ENCODE peak calls at places on chromosomes 11 and 22, in eight cellular contexts. C is HCT116, N is LoVo, A is COR-L47, K is T1000, U is left cardiac atrium, O is EL, H is lower lobe of right lung. F is an unnamed sample.

GRCh38 chr11:68314886-68315580 is 2.6 kb downstream of the LRP5 start:
- DNase-seq in C (peak), N (no peak), A (no peak), K (no peak), U (no peak), O (peak), H (no peak), F (peak)

GRCh38 chr11:64661622-64662021 is 61.4 kb downstream of the NRXN2 start:
- DNase-seq in C (no peak), N (no peak), A (no peak), K (no peak), U (no peak), O (no peak), H (peak), F (no peak)

GRCh38 chr11:17135934-17136683 is 58.6 kb upstream of the RPS13 start:
- DNase-seq in C (no peak), N (no peak), A (no peak), K (no peak), U (no peak), O (no peak), H (no peak), F (no peak)

GRCh38 chr11:68213135-68213515 is at the start of gene KMT5B:
- DNase-seq in C (peak), N (peak), A (no peak), K (peak), U (peak), O (peak), H (no peak), F (peak)

GRCh38 chr11:128581908-128582307 is 5.5 kb downstream of the ETS1 start:
- DNase-seq in C (no peak), N (no peak), A (no peak), K (no peak), U (no peak), O (no peak), H (no peak), F (no peak)

GRCh38 chr11:112523477-112523876 is 262.8 kb upstream of the PLET1 start:
- DNase-seq in C (no peak), N (no peak), A (peak), K (peak), U (peak), O (peak), H (no peak), F (peak)

GRCh38 chr11:8094656-8095055 is 13.6 kb downstream of the TUB start:
- DNase-seq in C (no peak), N (no peak), A (no peak), K (no peak), U (no peak), O (no peak), H (no peak), F (no peak)

GRCh38 chr11:41842673-41843072 is 383.2 kb upstream of the LRRC4C start:
- DNase-seq in C (no peak), N (no peak), A (no peak), K (no peak), U (no peak), O (no peak), H (no peak), F (no peak)

GRCh38 chr11:63918576-63919171 is 1.7 kb upstream of the RCOR2 start:
- DNase-seq in C (no peak), N (no peak), A (no peak), K (no peak), U (no peak), O (peak), H (no peak), F (no peak)

GRCh38 chr22:25461301-25461700 is 103.2 kb upstream of the GRK3 start:
- DNase-seq in C (no peak), N (no peak), A (no peak), K (no peak), U (no peak), O (no peak), H (no peak), F (no peak)

GRCh38 chr11:65308281-65308891 is 6.3 kb upstream of the CDC42EP2 start:
- DNase-seq in C (no peak), N (no peak), A (no peak), K (no peak), U (peak), O (no peak), H (peak), F (peak)

GRCh38 chr22:30742291-30743256 is 47.9 kb downstream of the OSBP2 start:
- DNase-seq in C (no peak), N (no peak), A (no peak), K (no peak), U (no peak), O (peak), H (no peak), F (no peak)

GRCh38 chr11:116607027-116607426 is 165.8 kb downstream of the BUD13 start:
- DNase-seq in C (no peak), N (no peak), A (no peak), K (no peak), U (no peak), O (no peak), H (no peak), F (no peak)

GRCh38 chr22:23072035-23072910 is 2.0 kb downstream of the GNAZ start:
- DNase-seq in C (no peak), N (no peak), A (no peak), K (no peak), U (no peak), O (peak), H (peak), F (peak)

GRCh38 chr11:8814209-8814922 is 96.6 kb upstream of the AKIP1 start:
- DNase-seq in C (no peak), N (peak), A (no peak), K (no peak), U (no peak), O (peak), H (no peak), F (no peak)